ENCODE peak calls at places on chromosomes 2 and 18, in seven cellular contexts. One of them, this sample, is unnamed.

GRCh38 chr18:77032121-77032758 is 100.3 kb downstream of the MBP start:
- DNase-seq in CD4-positive, CD25-positive, alpha-beta regulatory T cell: no peak
- DNase-seq in right lobe of liver: peak; percentile 38
- DNase-seq in endodermal cell: no peak
- DNase-seq in heart right ventricle: no peak
- DNase-seq in neural progenitor cell: no peak
- DNase-seq in fibroblast of lung: peak; percentile 17
- DNase-seq in this sample: no peak

GRCh38 chr2:216447293-216447692 is 35.0 kb downstream of the SMARCAL1 start:
- DNase-seq in CD4-positive, CD25-positive, alpha-beta regulatory T cell: no peak
- DNase-seq in right lobe of liver: no peak
- DNase-seq in endodermal cell: no peak
- DNase-seq in heart right ventricle: peak; percentile 34
- DNase-seq in neural progenitor cell: no peak
- DNase-seq in fibroblast of lung: no peak
- DNase-seq in this sample: no peak

GRCh38 chr2:239012936-239013669 is 165.2 kb downstream of the TWIST2 start:
- DNase-seq in CD4-positive, CD25-positive, alpha-beta regulatory T cell: no peak
- DNase-seq in right lobe of liver: peak; percentile 23
- DNase-seq in endodermal cell: peak; percentile 10
- DNase-seq in heart right ventricle: no peak
- DNase-seq in neural progenitor cell: no peak
- DNase-seq in fibroblast of lung: no peak
- DNase-seq in this sample: no peak

GRCh38 chr2:105952131-105952530 is 207.4 kb downstream of the NCK2 start:
- DNase-seq in CD4-positive, CD25-positive, alpha-beta regulatory T cell: no peak
- DNase-seq in right lobe of liver: no peak
- DNase-seq in endodermal cell: peak; percentile 65
- DNase-seq in heart right ventricle: no peak
- DNase-seq in neural progenitor cell: no peak
- DNase-seq in fibroblast of lung: no peak
- DNase-seq in this sample: no peak

GRCh38 chr2:112047537-112048235 is 7.4 kb upstream of the TMEM87B start:
- DNase-seq in CD4-positive, CD25-positive, alpha-beta regulatory T cell: no peak
- DNase-seq in right lobe of liver: no peak
- DNase-seq in endodermal cell: peak; percentile 93
- DNase-seq in heart right ventricle: no peak
- DNase-seq in neural progenitor cell: no peak
- DNase-seq in fibroblast of lung: no peak
- DNase-seq in this sample: no peak

GRCh38 chr2:26674002-26674751 is 18.3 kb upstream of the KCNK3 start:
- DNase-seq in CD4-positive, CD25-positive, alpha-beta regulatory T cell: no peak
- DNase-seq in right lobe of liver: no peak
- DNase-seq in endodermal cell: peak; percentile 33
- DNase-seq in heart right ventricle: no peak
- DNase-seq in neural progenitor cell: no peak
- DNase-seq in fibroblast of lung: no peak
- DNase-seq in this sample: no peak

GRCh38 chr2:195498176-195498575 is 158.8 kb upstream of the SLC39A10 start:
- DNase-seq in CD4-positive, CD25-positive, alpha-beta regulatory T cell: peak; percentile 27
- DNase-seq in right lobe of liver: peak; percentile 58
- DNase-seq in endodermal cell: peak; percentile 83
- DNase-seq in heart right ventricle: no peak
- DNase-seq in neural progenitor cell: peak; percentile 60
- DNase-seq in fibroblast of lung: peak; percentile 19
- DNase-seq in this sample: peak; percentile 5

GRCh38 chr2:18378020-18378653 is 182.3 kb downstream of the RDH14 start:
- DNase-seq in CD4-positive, CD25-positive, alpha-beta regulatory T cell: no peak
- DNase-seq in right lobe of liver: no peak
- DNase-seq in endodermal cell: peak; percentile 73
- DNase-seq in heart right ventricle: no peak
- DNase-seq in neural progenitor cell: peak; percentile 78
- DNase-seq in fibroblast of lung: peak; percentile 38
- DNase-seq in this sample: peak; percentile 9

GRCh38 chr2:67159929-67160328 is 237.2 kb upstream of the ETAA1 start:
- DNase-seq in CD4-positive, CD25-positive, alpha-beta regulatory T cell: no peak
- DNase-seq in right lobe of liver: no peak
- DNase-seq in endodermal cell: no peak
- DNase-seq in heart right ventricle: no peak
- DNase-seq in neural progenitor cell: no peak
- DNase-seq in fibroblast of lung: peak; percentile 31
- DNase-seq in this sample: peak; percentile 60

GRCh38 chr18:53698907-53699306 is 525.6 kb downstream of the MBD2 start:
- DNase-seq in CD4-positive, CD25-positive, alpha-beta regulatory T cell: no peak
- DNase-seq in right lobe of liver: no peak
- DNase-seq in endodermal cell: peak; percentile 73
- DNase-seq in heart right ventricle: no peak
- DNase-seq in neural progenitor cell: peak; percentile 68
- DNase-seq in fibroblast of lung: peak; percentile 22
- DNase-seq in this sample: peak; percentile 10

GRCh38 chr2:27320958-27321543 is 1.8 kb downstream of the MPV17 start:
- DNase-seq in CD4-positive, CD25-positive, alpha-beta regulatory T cell: no peak
- DNase-seq in right lobe of liver: peak; percentile 86
- DNase-seq in endodermal cell: peak; percentile 89
- DNase-seq in heart right ventricle: peak; percentile 63
- DNase-seq in neural progenitor cell: peak; percentile 19
- DNase-seq in fibroblast of lung: peak; percentile 98
- DNase-seq in this sample: peak; percentile 97

GRCh38 chr2:46065152-46065551 is 232.1 kb upstream of the EPAS1 start:
- DNase-seq in CD4-positive, CD25-positive, alpha-beta regulatory T cell: no peak
- DNase-seq in right lobe of liver: no peak
- DNase-seq in endodermal cell: no peak
- DNase-seq in heart right ventricle: no peak
- DNase-seq in neural progenitor cell: no peak
- DNase-seq in fibroblast of lung: peak; percentile 89
- DNase-seq in this sample: no peak

GRCh38 chr2:59806486-59806885 is 747.0 kb downstream of the BCL11A start:
- DNase-seq in CD4-positive, CD25-positive, alpha-beta regulatory T cell: no peak
- DNase-seq in right lobe of liver: no peak
- DNase-seq in endodermal cell: no peak
- DNase-seq in heart right ventricle: no peak
- DNase-seq in neural progenitor cell: no peak
- DNase-seq in fibroblast of lung: no peak
- DNase-seq in this sample: no peak

GRCh38 chr2:24104906-24105305 is 18.2 kb downstream of the PFN4 start:
- DNase-seq in CD4-positive, CD25-positive, alpha-beta regulatory T cell: no peak
- DNase-seq in right lobe of liver: no peak
- DNase-seq in endodermal cell: no peak
- DNase-seq in heart right ventricle: no peak
- DNase-seq in neural progenitor cell: no peak
- DNase-seq in fibroblast of lung: no peak
- DNase-seq in this sample: no peak

GRCh38 chr2:166314022-166314759 is 61.6 kb downstream of the SCN9A start:
- DNase-seq in CD4-positive, CD25-positive, alpha-beta regulatory T cell: no peak
- DNase-seq in right lobe of liver: no peak
- DNase-seq in endodermal cell: no peak
- DNase-seq in heart right ventricle: no peak
- DNase-seq in neural progenitor cell: no peak
- DNase-seq in fibroblast of lung: peak; percentile 90
- DNase-seq in this sample: no peak

GRCh38 chr18:40883271-40883670 is 1071.8 kb upstream of the PIK3C3 start:
- DNase-seq in CD4-positive, CD25-positive, alpha-beta regulatory T cell: no peak
- DNase-seq in right lobe of liver: no peak
- DNase-seq in endodermal cell: no peak
- DNase-seq in heart right ventricle: no peak
- DNase-seq in neural progenitor cell: no peak
- DNase-seq in fibroblast of lung: peak; percentile 52
- DNase-seq in this sample: no peak

GRCh38 chr18:23380817-23381216 is 72.3 kb upstream of the RIOK3 start:
- DNase-seq in CD4-positive, CD25-positive, alpha-beta regulatory T cell: no peak
- DNase-seq in right lobe of liver: no peak
- DNase-seq in endodermal cell: no peak
- DNase-seq in heart right ventricle: no peak
- DNase-seq in neural progenitor cell: no peak
- DNase-seq in fibroblast of lung: peak; percentile 86
- DNase-seq in this sample: no peak

GRCh38 chr2:12501469-12502147 is 215.1 kb upstream of the TRIB2 start:
- DNase-seq in CD4-positive, CD25-positive, alpha-beta regulatory T cell: peak; percentile 33
- DNase-seq in right lobe of liver: no peak
- DNase-seq in endodermal cell: no peak
- DNase-seq in heart right ventricle: peak; percentile 44
- DNase-seq in neural progenitor cell: no peak
- DNase-seq in fibroblast of lung: no peak
- DNase-seq in this sample: peak; percentile 58

GRCh38 chr2:19839438-19839837 is 62.3 kb downstream of the TTC32 start:
- DNase-seq in CD4-positive, CD25-positive, alpha-beta regulatory T cell: no peak
- DNase-seq in right lobe of liver: no peak
- DNase-seq in endodermal cell: no peak
- DNase-seq in heart right ventricle: no peak
- DNase-seq in neural progenitor cell: no peak
- DNase-seq in fibroblast of lung: no peak
- DNase-seq in this sample: no peak

GRCh38 chr2:232623768-232624553 is 9.4 kb upstream of the EFHD1 start:
- DNase-seq in CD4-positive, CD25-positive, alpha-beta regulatory T cell: no peak
- DNase-seq in right lobe of liver: no peak
- DNase-seq in endodermal cell: no peak
- DNase-seq in heart right ventricle: no peak
- DNase-seq in neural progenitor cell: no peak
- DNase-seq in fibroblast of lung: no peak
- DNase-seq in this sample: no peak

GRCh38 chr2:130372055-130372832 is 16.4 kb downstream of the PTPN18 start:
- DNase-seq in CD4-positive, CD25-positive, alpha-beta regulatory T cell: peak; percentile 61
- DNase-seq in right lobe of liver: peak; percentile 81
- DNase-seq in endodermal cell: peak; percentile 98
- DNase-seq in heart right ventricle: peak; percentile 95
- DNase-seq in neural progenitor cell: peak; percentile 95
- DNase-seq in fibroblast of lung: peak; percentile 77
- DNase-seq in this sample: peak; percentile 89

GRCh38 chr2:174333017-174333501 is 1.7 kb upstream of the SP9 start:
- DNase-seq in CD4-positive, CD25-positive, alpha-beta regulatory T cell: no peak
- DNase-seq in right lobe of liver: no peak
- DNase-seq in endodermal cell: no peak
- DNase-seq in heart right ventricle: no peak
- DNase-seq in neural progenitor cell: peak; percentile 20
- DNase-seq in fibroblast of lung: no peak
- DNase-seq in this sample: no peak

GRCh38 chr2:174333502-174334277 is 1.1 kb upstream of the SP9 start:
- DNase-seq in CD4-positive, CD25-positive, alpha-beta regulatory T cell: no peak
- DNase-seq in right lobe of liver: no peak
- DNase-seq in endodermal cell: peak; percentile 76
- DNase-seq in heart right ventricle: no peak
- DNase-seq in neural progenitor cell: peak; percentile 54
- DNase-seq in fibroblast of lung: no peak
- DNase-seq in this sample: no peak

GRCh38 chr2:174334781-174335604 is at the start of gene SP9:
- DNase-seq in CD4-positive, CD25-positive, alpha-beta regulatory T cell: no peak
- DNase-seq in right lobe of liver: no peak
- DNase-seq in endodermal cell: peak; percentile 94
- DNase-seq in heart right ventricle: no peak
- DNase-seq in neural progenitor cell: peak; percentile 95
- DNase-seq in fibroblast of lung: peak; percentile 71
- DNase-seq in this sample: peak; percentile 67

GRCh38 chr2:174335605-174336402 is 1.1 kb downstream of the SP9 start:
- DNase-seq in CD4-positive, CD25-positive, alpha-beta regulatory T cell: no peak
- DNase-seq in right lobe of liver: no peak
- DNase-seq in endodermal cell: peak; percentile 89
- DNase-seq in heart right ventricle: no peak
- DNase-seq in neural progenitor cell: peak; percentile 82
- DNase-seq in fibroblast of lung: peak; percentile 42
- DNase-seq in this sample: peak; percentile 52

DNA sequence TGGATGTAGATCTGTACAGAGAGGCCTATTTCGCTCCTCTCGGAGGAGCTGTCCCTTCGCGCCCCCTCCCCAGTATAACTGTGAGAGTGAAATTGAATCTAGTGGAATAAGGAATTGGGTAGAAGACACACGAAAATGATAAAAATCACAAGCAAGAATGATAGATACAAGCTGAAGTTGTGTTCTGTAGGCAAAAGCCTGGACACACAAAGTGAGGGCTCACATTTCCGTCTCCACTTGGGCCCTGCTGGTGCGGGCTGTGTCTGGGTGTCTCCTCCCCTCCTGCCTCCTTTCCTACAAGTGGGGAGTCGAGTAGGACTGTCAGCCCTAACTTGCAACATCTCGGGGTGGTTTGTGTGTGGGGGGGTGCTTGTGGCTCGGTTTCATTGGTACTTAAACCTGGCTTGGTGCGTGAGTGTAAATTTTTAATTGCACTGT is 457 bp upstream of the SP9 start:
- DNase-seq in CD4-positive, CD25-positive, alpha-beta regulatory T cell: no peak
- DNase-seq in right lobe of liver: no peak
- DNase-seq in endodermal cell: peak; percentile 70
- DNase-seq in heart right ventricle: no peak
- DNase-seq in neural progenitor cell: peak; percentile 52
- DNase-seq in fibroblast of lung: no peak
- DNase-seq in this sample: no peak
- H3K4me3 ChIP-seq in CD4-positive, CD25-positive, alpha-beta regulatory T cell: peak overlapping the region; percentile 44
- H3K4me3 ChIP-seq in right lobe of liver: no peak overlapping the region
- H3K4me3 ChIP-seq in endodermal cell: peak overlapping the region; percentile 71
- H3K4me3 ChIP-seq in heart right ventricle: no peak overlapping the region
- H3K4me3 ChIP-seq in neural progenitor cell: peak overlapping the region; percentile 37
- H3K4me3 ChIP-seq in fibroblast of lung: no peak overlapping the region
- H3K4me3 ChIP-seq in this sample: no peak overlapping the region

GRCh38 chr2:237572742-237573101 is 6.3 kb downstream of the PRLH start:
- DNase-seq in CD4-positive, CD25-positive, alpha-beta regulatory T cell: no peak
- DNase-seq in right lobe of liver: no peak
- DNase-seq in endodermal cell: peak; percentile 72
- DNase-seq in heart right ventricle: no peak
- DNase-seq in neural progenitor cell: no peak
- DNase-seq in fibroblast of lung: no peak
- DNase-seq in this sample: no peak
- H3K9me3 ChIP-seq in CD4-positive, CD25-positive, alpha-beta regulatory T cell: no peaks in the 10 kb centered on the region
- H3K9me3 ChIP-seq in right lobe of liver: no peaks in the 10 kb centered on the region
- H3K9me3 ChIP-seq in endodermal cell: no peaks in the 10 kb centered on the region
- H3K9me3 ChIP-seq in heart right ventricle: no peaks in the 10 kb centered on the region
- H3K9me3 ChIP-seq in neural progenitor cell: no peaks in the 10 kb centered on the region
- H3K9me3 ChIP-seq in fibroblast of lung: no peaks in the 10 kb centered on the region
- H3K9me3 ChIP-seq in this sample: no peaks in the 10 kb centered on the region

DNA sequence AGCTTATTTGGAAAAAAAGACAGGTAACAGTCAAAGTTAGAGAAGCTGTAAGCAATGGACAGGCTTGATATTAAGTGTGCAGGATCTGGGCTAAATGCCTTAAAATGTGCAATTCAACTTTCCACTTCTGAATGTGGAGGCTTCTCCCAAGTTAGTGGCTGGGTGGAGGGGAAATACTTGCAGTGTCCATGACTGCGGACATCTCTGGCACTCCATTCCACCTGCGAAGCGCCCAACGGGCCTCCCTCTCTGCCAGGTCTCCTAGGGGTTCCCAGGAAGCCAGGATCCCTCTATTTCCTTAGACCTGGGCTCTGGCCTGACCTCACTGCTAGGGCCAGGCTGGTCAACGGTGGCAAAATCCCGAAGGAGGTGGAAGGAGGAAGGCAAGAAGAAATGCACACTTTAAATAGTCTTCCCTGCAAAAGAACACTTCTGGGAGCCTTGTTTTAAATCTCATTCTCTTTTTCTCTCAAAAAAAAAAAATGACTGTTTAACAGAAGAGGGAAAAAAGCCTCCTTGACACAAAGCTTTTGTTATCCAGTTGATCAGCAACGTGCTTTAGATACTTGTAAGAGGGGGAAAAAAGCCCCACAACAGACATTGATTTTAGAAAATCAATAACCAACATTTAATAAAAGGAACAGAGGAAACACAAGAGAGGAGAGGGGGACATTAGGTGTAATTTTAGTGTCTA is 5.0 kb downstream of the ZEB2 start:
- DNase-seq in CD4-positive, CD25-positive, alpha-beta regulatory T cell: no peak
- DNase-seq in right lobe of liver: no peak
- DNase-seq in endodermal cell: no peak
- DNase-seq in heart right ventricle: peak; percentile 31
- DNase-seq in neural progenitor cell: no peak
- DNase-seq in fibroblast of lung: peak; percentile 34
- DNase-seq in this sample: no peak
- H3K27me3 ChIP-seq in CD4-positive, CD25-positive, alpha-beta regulatory T cell: peaks cover 44% of the 10 kb centered on the region
- H3K27me3 ChIP-seq in right lobe of liver: no peaks in the 10 kb centered on the region
- H3K27me3 ChIP-seq in endodermal cell: peaks cover 95% of the 10 kb centered on the region
- H3K27me3 ChIP-seq in heart right ventricle: peaks cover 4% of the 10 kb centered on the region
- H3K27me3 ChIP-seq in neural progenitor cell: no peaks in the 10 kb centered on the region
- H3K27me3 ChIP-seq in fibroblast of lung: no peaks in the 10 kb centered on the region
- H3K27me3 ChIP-seq in this sample: no peaks in the 10 kb centered on the region

GRCh38 chr2:237591021-237591370 is 462 bp upstream of the RAB17 start:
- DNase-seq in CD4-positive, CD25-positive, alpha-beta regulatory T cell: no peak
- DNase-seq in right lobe of liver: peak; percentile 90
- DNase-seq in endodermal cell: peak; percentile 95
- DNase-seq in heart right ventricle: no peak
- DNase-seq in neural progenitor cell: no peak
- DNase-seq in fibroblast of lung: no peak
- DNase-seq in this sample: peak; percentile 32
- H3K4me3 ChIP-seq in CD4-positive, CD25-positive, alpha-beta regulatory T cell: no peak overlapping the region
- H3K4me3 ChIP-seq in right lobe of liver: peak overlapping the region; percentile 54
- H3K4me3 ChIP-seq in endodermal cell: peak overlapping the region; percentile 85
- H3K4me3 ChIP-seq in heart right ventricle: no peak overlapping the region
- H3K4me3 ChIP-seq in neural progenitor cell: no peak overlapping the region
- H3K4me3 ChIP-seq in fibroblast of lung: no peak overlapping the region
- H3K4me3 ChIP-seq in this sample: no peak overlapping the region

This sample was measured in MG63.